ENCODE peak calls at places on chromosomes 12 and 14, in six cellular contexts. X, P, T, M, J and N are unnamed samples.

GRCh38 chr14:101878222-101879211 is 85.9 kb upstream of the DYNC1H1 start:
- DNase-seq in X (no peak), T (no peak), M (no peak), P (no peak), J (no peak), N (no peak)

GRCh38 chr12:2682301-2683282 is 112.2 kb upstream of the FKBP4 start:
- DNase-seq in X (no peak), J (peak; percentile 17), M (peak; percentile 54), P (no peak), T (peak; percentile 48), N (peak; percentile 38)

GRCh38 chr12:117596968-117597367 is 235.5 kb upstream of the NOS1 start:
- DNase-seq in X (no peak), P (no peak), M (no peak), J (no peak), T (no peak), N (no peak)

GRCh38 chr14:21101802-21102413 is 1.0 kb downstream of the TMEM253 start:
- DNase-seq in M (no peak), T (no peak), J (peak; percentile 59), X (no peak), P (no peak), N (no peak)

GRCh38 chr12:90188857-90189256 is 480.2 kb upstream of the ATP2B1 start:
- DNase-seq in M (no peak), J (no peak), X (no peak), P (no peak), T (no peak), N (no peak)

GRCh38 chr14:49659526-49660455 is 24.7 kb upstream of the DNAAF2 start:
- DNase-seq in J (no peak), T (no peak), X (no peak), M (no peak), P (no peak), N (no peak)

GRCh38 chr12:131714759-131715158 is 3.9 kb downstream of the SFSWAP start:
- DNase-seq in X (no peak), M (no peak), P (no peak), J (no peak), T (no peak), N (no peak)

GRCh38 chr14:63423889-63424288 is 105.2 kb upstream of the GPHB5 start:
- DNase-seq in J (no peak), M (no peak), P (no peak), X (no peak), T (no peak), N (no peak)

GRCh38 chr12:20567413-20567812 is 127.7 kb upstream of the SLCO1C1 start:
- DNase-seq in X (no peak), P (no peak), T (no peak), J (no peak), M (no peak), N (no peak)

GRCh38 chr14:24435998-24436354 is 6.2 kb downstream of the KHNYN start:
- DNase-seq in P (no peak), J (no peak), T (no peak), X (no peak), M (no peak), N (no peak)

GRCh38 chr12:18895946-18896345 is 158.0 kb downstream of the CAPZA3 start:
- DNase-seq in P (no peak), T (no peak), X (no peak), J (peak; percentile 67), M (no peak), N (peak; percentile 57)

GRCh38 chr12:43835264-43835655 is 621 bp upstream of the TMEM117 start:
- DNase-seq in P (no peak), M (peak; percentile 19), X (no peak), T (no peak), J (no peak), N (no peak)